ENCODE peak calls at places on chromosomes 13 and 19, in eight cellular contexts. T, X, D, O, E, P, J and G are unnamed samples. For H3K9me3, the result is how much of the 10 kb centered on the place peaks cover.

GRCh38 chr13:101942038-101942437 is 459.8 kb downstream of the FGF14 start:
- DNase-seq in X (no peak), O (no peak), D (no peak), J (no peak), T (no peak), P (peak), E (no peak), G (no peak)

GRCh38 chr13:63110431-63110830 is 1694.8 kb upstream of the PCDH20 start:
- DNase-seq in X (no peak), D (no peak), E (no peak), P (peak), J (no peak), T (no peak), O (no peak), G (no peak)

GRCh38 chr19:3186891-3187661 is 1.3 kb downstream of the NCLN start:
- DNase-seq in O (no peak), D (no peak), X (no peak), P (no peak), E (no peak), T (no peak), J (no peak), G (no peak)

GRCh38 chr19:42140125-42140754 is 8.0 kb upstream of the POU2F2 start:
- DNase-seq in J (no peak), T (peak), D (no peak), O (peak), E (peak), X (no peak), P (peak), G (peak)

GRCh38 chr19:1811472-1811894 is 593 bp downstream of the ATP8B3 start:
- DNase-seq in X (peak), D (no peak), T (peak), J (peak), E (peak), O (peak), P (peak), G (peak)

GRCh38 chr19:19597809-19598306 is 20.6 kb downstream of the PBX4 start:
- DNase-seq in X (no peak), D (peak), E (no peak), O (no peak), P (no peak), J (no peak), T (no peak), G (no peak)

GRCh38 chr19:39409886-39410619 is 2.4 kb upstream of the PLEKHG2 start:
- DNase-seq in T (peak), J (peak), P (no peak), E (peak), O (peak), X (peak), D (peak), G (peak)

GRCh38 chr13:74641586-74641985 is 507.4 kb upstream of the KLF12 start:
- DNase-seq in E (no peak), J (no peak), T (no peak), X (no peak), P (peak), O (no peak), D (no peak), G (no peak)

GRCh38 chr13:107205318-107206112 is 637.6 kb upstream of the ARGLU1 start:
- DNase-seq in J (peak), E (peak), P (peak), D (peak), O (peak), T (peak), X (peak), G (peak)

GRCh38 chr13:110463876-110464510 is 97.5 kb downstream of the RAB20 start:
- DNase-seq in O (no peak), T (no peak), P (peak), D (no peak), E (no peak), J (no peak), X (no peak), G (no peak)

GRCh38 chr13:27638521-27638920 is 16.8 kb downstream of the POLR1D start:
- DNase-seq in E (no peak), T (no peak), J (no peak), O (no peak), P (peak), D (no peak), X (no peak), G (no peak)

GRCh38 chr13:98265669-98266551 is 88.8 kb upstream of the RNF113B start:
- DNase-seq in P (peak), E (no peak), J (no peak), T (no peak), X (no peak), O (no peak), D (no peak), G (peak)

GRCh38 chr13:102487330-102487729 is 85.5 kb upstream of the FGF14 start:
- DNase-seq in O (no peak), D (no peak), X (no peak), T (no peak), J (no peak), E (no peak), P (no peak), G (no peak)

GRCh38 chr19:5826531-5827341 is 12.8 kb downstream of the FUT6 start:
- DNase-seq in T (peak), O (peak), P (no peak), X (peak), D (peak), J (no peak), E (peak), G (peak)

GRCh38 chr19:2802826-2803225 is 16.8 kb upstream of the ZNF554 start:
- DNase-seq in P (no peak), O (no peak), D (no peak), J (no peak), X (no peak), T (no peak), E (no peak), G (no peak)

GRCh38 chr13:113655358-113656014 is 2.5 kb downstream of the ATP4B start:
- DNase-seq in J (no peak), X (peak), O (peak), P (no peak), D (no peak), E (no peak), T (no peak), G (peak)

GRCh38 chr19:22945560-22945959 is 57.4 kb downstream of the ZNF728 start:
- DNase-seq in T (no peak), J (no peak), P (peak), X (no peak), D (no peak), O (no peak), E (no peak), G (no peak)

GRCh38 chr19:13748169-13748884 is 16.0 kb upstream of the MRI1 start:
- DNase-seq in T (no peak), X (no peak), O (no peak), E (no peak), P (peak), D (peak), J (no peak), G (no peak)

DNA sequence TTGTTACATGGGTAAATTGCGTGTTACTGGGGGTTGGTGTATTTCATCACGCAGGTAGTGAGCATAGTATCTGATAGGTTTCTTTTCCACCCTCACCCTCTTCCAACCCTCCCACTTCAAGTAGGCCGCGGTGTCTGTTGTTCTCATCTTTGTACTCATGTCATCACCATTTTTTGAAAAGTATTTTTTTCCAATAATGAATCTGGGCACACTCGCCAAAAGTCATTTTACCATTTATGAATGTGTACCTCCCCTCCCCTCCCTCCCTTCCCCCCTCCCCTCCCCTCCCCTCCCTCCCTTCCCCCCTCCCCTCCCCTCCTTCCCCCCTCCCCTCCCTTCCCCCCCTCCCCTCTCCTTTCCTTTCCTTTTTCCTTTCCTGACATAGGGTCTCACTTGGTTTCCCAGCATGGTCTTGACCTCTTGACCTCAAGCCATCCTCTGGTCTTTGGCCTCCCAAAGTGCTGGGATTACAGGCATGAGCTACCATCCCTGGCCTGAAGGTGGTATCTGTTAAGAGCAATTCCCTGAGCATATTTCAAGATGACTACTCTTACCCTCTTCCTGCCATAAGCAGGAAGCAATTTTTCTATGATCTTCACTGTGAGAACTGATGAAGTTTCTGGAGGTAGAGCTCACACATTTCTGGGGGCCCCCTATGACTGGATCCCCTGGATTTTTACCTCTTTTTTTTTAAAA is 15.7 kb downstream of the ZNF627 start:
- DNase-seq in J (no peak), X (no peak), P (no peak), D (no peak), T (no peak), E (no peak), O (no peak), G (no peak)
- TF ChIP-seq CTCF in J (no peak), X (no peak), P (no peak), D (no peak), T (no peak), E (no peak), O (no peak), G (no peak)

GRCh38 chr19:56701895-56702294 is 30.3 kb upstream of the ZNF835 start:
- DNase-seq in P (no peak), X (no peak), E (no peak), D (no peak), O (no peak), J (no peak), T (no peak), G (no peak)

GRCh38 chr19:56705939-56706338 is 34.4 kb upstream of the ZNF835 start:
- DNase-seq in X (no peak), E (no peak), J (no peak), O (no peak), P (no peak), T (no peak), D (no peak), G (no peak)

GRCh38 chr19:56712609-56713008 is 41.1 kb upstream of the ZNF835 start:
- DNase-seq in J (no peak), P (no peak), D (no peak), T (no peak), O (no peak), E (no peak), X (no peak), G (no peak)

GRCh38 chr19:56710437-56710836 is 38.9 kb upstream of the ZNF835 start:
- DNase-seq in P (no peak), X (no peak), O (no peak), J (no peak), D (no peak), T (no peak), E (no peak), G (no peak)

GRCh38 chr19:56707821-56708220 is 36.3 kb upstream of the ZNF835 start:
- DNase-seq in O (no peak), T (no peak), J (no peak), D (no peak), E (no peak), P (no peak), X (no peak), G (no peak)
- H3K9me3 ChIP-seq in O (half or more), T (under half), J (under half), D (under half), E (under half), P (under half), X (under half), G (under half)

DNA sequence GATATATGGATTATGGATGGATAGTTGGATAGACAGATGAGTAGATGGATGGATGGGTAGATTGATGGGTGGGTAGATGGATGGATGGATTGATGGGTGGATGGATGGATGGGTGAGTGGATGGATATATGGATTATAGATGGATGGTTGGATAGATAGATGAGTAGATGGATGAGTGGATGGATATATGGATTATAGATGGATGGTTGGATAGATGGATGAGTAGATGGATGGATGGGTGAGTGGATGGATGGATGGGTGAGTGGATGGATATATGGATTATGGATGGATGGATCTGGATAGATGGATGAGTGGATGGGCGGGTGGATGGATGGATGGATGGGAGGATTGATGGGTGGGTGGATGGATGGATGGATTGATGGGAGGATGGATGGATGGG is 36.4 kb upstream of the TNFAIP8L1 start:
- DNase-seq in J (no peak), D (no peak), X (no peak), P (no peak), E (no peak), T (no peak), O (no peak), G (no peak)
- TF ChIP-seq CTCF in J (no peak), D (no peak), X (no peak), P (no peak), E (no peak), T (no peak), O (no peak), G (no peak)

GRCh38 chr13:112143046-112143752 is 76.2 kb downstream of the SOX1 start:
- DNase-seq in X (no peak), O (no peak), D (no peak), P (no peak), T (no peak), J (no peak), E (no peak), G (no peak)

GRCh38 chr13:112142401-112142930 is 75.5 kb downstream of the SOX1 start:
- DNase-seq in J (no peak), X (no peak), T (no peak), P (no peak), D (no peak), O (peak), E (no peak), G (no peak)

GRCh38 chr13:112137144-112137543 is 70.2 kb downstream of the SOX1 start:
- DNase-seq in E (no peak), X (no peak), O (peak), P (no peak), D (no peak), J (no peak), T (no peak), G (no peak)

GRCh38 chr13:112141643-112142400 is 74.9 kb downstream of the SOX1 start:
- DNase-seq in T (no peak), O (peak), D (no peak), J (no peak), E (no peak), X (no peak), P (no peak), G (no peak)

GRCh38 chr13:112140366-112140765 is 73.4 kb downstream of the SOX1 start:
- DNase-seq in X (no peak), D (no peak), O (peak), E (no peak), T (no peak), P (no peak), J (no peak), G (no peak)
- H3K9me3 ChIP-seq in X (under half), D (under half), O (under half), E (under half), T (under half), P (under half), J (under half), G (under half)

GRCh38 chr13:46571941-46572340 is 19.0 kb downstream of the LRCH1 start:
- DNase-seq in E (no peak), X (no peak), P (no peak), T (no peak), J (no peak), O (no peak), D (no peak), G (no peak)

GRCh38 chr13:46571189-46571901 is 18.4 kb downstream of the LRCH1 start:
- DNase-seq in D (no peak), J (peak), P (peak), O (no peak), E (no peak), T (no peak), X (no peak), G (no peak)

GRCh38 chr13:46575321-46575721 is 22.4 kb downstream of the LRCH1 start:
- DNase-seq in O (no peak), P (peak), T (no peak), X (no peak), E (no peak), D (no peak), J (no peak), G (no peak)

GRCh38 chr13:46570273-46570672 is 17.3 kb downstream of the LRCH1 start:
- DNase-seq in E (no peak), D (no peak), J (no peak), O (no peak), X (no peak), T (no peak), P (no peak), G (no peak)

DNA sequence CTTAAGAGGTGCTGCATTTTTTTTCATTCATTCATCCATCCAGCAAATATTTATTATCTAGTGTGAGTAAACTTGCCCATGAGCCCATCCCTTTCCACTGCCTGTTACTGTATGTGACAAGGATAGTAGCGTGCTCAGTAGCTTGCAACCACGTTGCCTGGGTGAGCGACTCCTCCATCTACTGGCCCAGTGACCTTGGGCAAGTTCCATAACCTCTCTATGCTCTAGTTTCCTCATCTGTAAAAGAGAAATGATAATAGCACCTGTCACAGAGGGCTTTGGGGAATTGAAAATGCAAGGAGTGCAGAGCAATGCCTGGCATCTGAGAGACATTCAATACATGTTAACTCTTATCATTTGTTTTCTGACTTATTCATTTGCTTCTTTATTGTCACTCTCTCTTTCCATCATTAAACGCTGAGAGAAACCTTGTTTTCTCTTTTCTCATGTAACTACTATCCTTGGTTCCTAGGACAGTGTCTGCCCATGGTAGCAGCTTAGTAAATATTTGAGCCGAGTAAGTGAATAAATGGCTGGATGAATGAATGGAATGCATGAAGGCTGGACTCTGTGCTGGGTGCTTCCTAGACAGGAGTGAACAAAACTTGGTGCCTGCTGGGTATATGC is 19.9 kb downstream of the LRCH1 start:
- DNase-seq in D (no peak), E (no peak), P (no peak), O (no peak), T (no peak), X (no peak), J (no peak), G (no peak)
- TF ChIP-seq CTCF in D (no peak), E (no peak), P (no peak), O (no peak), T (no peak), X (no peak), J (no peak), G (no peak)

DNA sequence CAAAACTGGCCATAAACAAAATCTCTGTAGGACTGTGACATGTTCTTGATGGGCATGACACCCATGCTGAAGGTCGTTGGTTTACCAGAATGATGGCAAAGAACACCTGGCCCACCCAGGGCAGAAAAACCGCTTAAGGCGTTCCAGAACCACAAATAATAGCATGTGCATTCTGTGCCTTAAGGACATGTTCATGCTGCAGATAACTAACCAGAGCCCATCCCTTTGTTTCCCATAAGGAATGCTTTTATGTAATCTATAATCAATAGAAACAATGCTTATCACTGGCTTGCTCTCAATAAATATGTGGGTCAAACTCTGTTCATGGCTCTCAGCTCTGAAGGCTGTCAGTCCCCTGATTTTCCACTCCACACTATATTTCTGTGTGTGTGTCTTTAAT is 11.2 kb upstream of the ZNF578 start:
- DNase-seq in D (no peak), X (no peak), O (no peak), T (no peak), J (no peak), P (no peak), E (no peak), G (no peak)
- H3K9me3 ChIP-seq in D (half or more), X (under half), O (half or more), T (under half), J (half or more), P (under half), E (under half), G (under half)

GRCh38 chr13:99301913-99302636 is 5.1 kb downstream of the GPR183 start:
- DNase-seq in O (no peak), T (no peak), J (no peak), E (no peak), P (no peak), X (no peak), D (no peak), G (no peak)
- TF ChIP-seq CTCF in O (no peak), T (no peak), J (no peak), E (no peak), P (no peak), X (no peak), D (no peak), G (no peak)